ENCODE peak calls at places on chromosomes 6 and 20, in four cellular contexts. One of them, this sample, is unnamed.

GRCh38 chr6:131250121-131250520 is 114.9 kb downstream of the AKAP7 start:
- DNase-seq in WTC11: peak
- DNase-seq in HepG2: no peak
- DNase-seq in K562: no peak
- DNase-seq in this sample: peak

GRCh38 chr20:43863821-43864544 is 50.7 kb upstream of the TOX2 start:
- DNase-seq in WTC11: no peak
- DNase-seq in HepG2: no peak
- DNase-seq in K562: no peak
- DNase-seq in this sample: no peak

GRCh38 chr6:169263836-169264608 is 10.4 kb upstream of the THBS2 start:
- DNase-seq in WTC11: no peak
- DNase-seq in HepG2: no peak
- DNase-seq in K562: no peak
- DNase-seq in this sample: no peak

GRCh38 chr6:112330071-112330876 is 16.9 kb upstream of the RFPL4B start:
- DNase-seq in WTC11: no peak
- DNase-seq in HepG2: no peak
- DNase-seq in K562: no peak
- DNase-seq in this sample: no peak

GRCh38 chr6:128882560-128882959 is 378 bp upstream of the LAMA2 start:
- DNase-seq in WTC11: no peak
- DNase-seq in HepG2: no peak
- DNase-seq in K562: no peak
- DNase-seq in this sample: no peak

GRCh38 chr6:85436408-85436807 is 13.5 kb upstream of the NT5E start:
- DNase-seq in WTC11: no peak
- DNase-seq in HepG2: no peak
- DNase-seq in K562: no peak
- DNase-seq in this sample: no peak

GRCh38 chr6:140537211-140537610 is 1162.8 kb upstream of the CITED2 start:
- DNase-seq in WTC11: no peak
- DNase-seq in HepG2: no peak
- DNase-seq in K562: no peak
- DNase-seq in this sample: no peak

GRCh38 chr6:116268589-116269293 is 11.0 kb downstream of the TSPYL1 start:
- DNase-seq in WTC11: no peak
- DNase-seq in HepG2: peak
- DNase-seq in K562: peak
- DNase-seq in this sample: no peak

DNA sequence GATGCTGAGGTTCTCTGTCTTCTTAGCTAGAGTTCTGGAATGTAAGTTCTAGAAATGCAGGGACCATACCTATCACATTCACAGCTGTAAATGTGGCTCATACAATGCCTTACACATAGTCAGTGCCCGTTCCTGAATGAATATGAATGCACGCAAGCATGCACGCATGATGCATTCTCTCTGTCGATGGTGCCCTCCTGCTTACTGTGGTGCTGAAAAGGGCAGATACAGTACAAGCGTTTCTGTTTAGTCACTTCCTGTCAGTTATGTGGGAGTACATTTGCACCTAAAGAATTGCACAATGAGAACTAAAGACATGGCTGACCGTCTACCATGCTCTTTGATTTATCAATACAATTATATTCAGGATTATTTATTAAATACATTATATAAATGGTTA is 152.2 kb upstream of the SOX4 start:
- DNase-seq in WTC11: no peak
- DNase-seq in HepG2: no peak
- DNase-seq in K562: no peak
- DNase-seq in this sample: no peak
- TF ChIP-seq CREM in WTC11: no peak
- TF ChIP-seq CREM in HepG2: no peak
- TF ChIP-seq CREM in K562: no peak
- TF ChIP-seq CREM in this sample: no peak

DNA sequence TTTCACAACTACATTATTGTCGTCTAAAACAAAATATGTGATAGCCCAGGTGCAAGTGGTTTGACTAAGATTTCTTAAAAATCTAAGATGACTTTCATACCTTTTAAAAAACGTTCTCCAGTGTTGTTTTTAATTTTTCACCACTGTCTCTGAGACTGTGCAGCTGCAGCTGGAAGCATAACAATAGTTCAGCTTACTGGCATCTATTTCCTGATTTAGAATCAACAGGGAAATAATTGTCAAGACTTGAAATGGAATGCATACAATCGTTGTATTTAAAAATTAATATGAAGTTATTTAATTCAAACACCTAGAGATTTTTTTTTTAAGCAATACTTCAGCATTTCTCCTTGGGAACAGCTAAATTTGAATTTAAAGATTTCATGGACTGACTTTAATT is 982.0 kb upstream of the EPHA7 start:
- DNase-seq in WTC11: no peak
- DNase-seq in HepG2: no peak
- DNase-seq in K562: no peak
- DNase-seq in this sample: no peak
- TF ChIP-seq CREM in WTC11: no peak
- TF ChIP-seq CREM in HepG2: no peak
- TF ChIP-seq CREM in K562: no peak
- TF ChIP-seq CREM in this sample: no peak

DNA sequence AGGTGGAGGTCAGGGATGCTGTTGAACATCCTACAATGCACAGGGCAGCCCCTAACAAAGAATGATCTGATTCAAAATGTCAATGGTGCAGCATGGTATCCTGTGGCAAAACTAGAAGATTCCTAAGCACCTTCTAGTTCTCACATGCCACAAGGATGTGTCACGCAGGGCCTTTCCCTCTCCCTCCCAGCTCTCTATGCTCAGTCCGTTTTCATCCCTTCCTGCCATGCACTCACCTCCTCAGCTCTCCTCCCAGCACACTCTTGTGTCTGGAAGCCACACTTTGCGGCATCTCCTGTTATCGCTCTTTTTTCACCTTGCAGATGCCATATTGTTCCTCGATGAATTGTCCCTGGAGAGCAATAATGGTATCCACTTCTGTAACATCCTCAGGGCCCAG is 263.4 kb downstream of the CDC5L start:
- DNase-seq in WTC11: no peak
- DNase-seq in HepG2: no peak
- DNase-seq in K562: no peak
- DNase-seq in this sample: no peak
- TF ChIP-seq CREM in WTC11: no peak
- TF ChIP-seq CREM in HepG2: no peak
- TF ChIP-seq CREM in K562: no peak
- TF ChIP-seq CREM in this sample: no peak

GRCh38 chr6:56459030-56459805 is 183.5 kb downstream of the DST start:
- DNase-seq in WTC11: no peak
- DNase-seq in HepG2: no peak
- DNase-seq in K562: no peak
- DNase-seq in this sample: no peak
- TF ChIP-seq CREM in WTC11: no peak
- TF ChIP-seq CREM in HepG2: no peak
- TF ChIP-seq CREM in K562: no peak
- TF ChIP-seq CREM in this sample: no peak

GRCh38 chr6:144411506-144412165 is 126.5 kb downstream of the UTRN start:
- DNase-seq in WTC11: no peak
- DNase-seq in HepG2: no peak
- DNase-seq in K562: no peak
- DNase-seq in this sample: no peak
- TF ChIP-seq CREM in WTC11: no peak
- TF ChIP-seq CREM in HepG2: no peak
- TF ChIP-seq CREM in K562: no peak
- TF ChIP-seq CREM in this sample: no peak